ENCODE peak calls at places on chromosomes 4 and X, in eight cellular contexts. Z, B, H, J, S, F, V and X are unnamed samples.

GRCh38 chr4:82415922-82416365 is 14.3 kb downstream of the HNRNPDL start:
- DNase-seq in J (no peak), S (no peak), V (no peak), Z (no peak), H (no peak), F (no peak), B (no peak), X (no peak)

GRCh38 chrX:49850028-49850427 is 20.9 kb downstream of the PAGE4 start:
- DNase-seq in S (no peak), B (peak), H (no peak), J (no peak), V (no peak), F (no peak), Z (no peak), X (no peak)

GRCh38 chr4:140635606-140636005 is 66.8 kb upstream of the UCP1 start:
- DNase-seq in H (no peak), V (peak), J (peak), Z (peak), S (peak), F (peak), B (no peak), X (peak)

GRCh38 chrX:19514791-19515614 is at the start of gene MAP3K15:
- DNase-seq in J (peak), S (peak), V (peak), Z (no peak), B (peak), F (no peak), H (peak), X (peak)

GRCh38 chr4:65367306-65367705 is 303.0 kb downstream of the EPHA5 start:
- DNase-seq in Z (no peak), F (peak), S (no peak), V (peak), H (no peak), J (no peak), B (peak), X (no peak)

GRCh38 chr4:142683997-142684396 is 162.1 kb downstream of the INPP4B start:
- DNase-seq in H (no peak), J (no peak), Z (no peak), B (no peak), V (peak), F (no peak), S (no peak), X (no peak)

GRCh38 chrX:63913719-63914118 is 128.7 kb upstream of the ARHGEF9 start:
- DNase-seq in H (no peak), Z (no peak), S (no peak), V (no peak), F (no peak), J (no peak), B (no peak), X (no peak)

GRCh38 chr4:78168029-78168428 is 110.9 kb downstream of the FRAS1 start:
- DNase-seq in J (no peak), B (no peak), S (peak), Z (no peak), H (no peak), F (no peak), V (no peak), X (no peak)

GRCh38 chr4:68905598-68906237 is 45.9 kb downstream of the UGT2A3 start:
- DNase-seq in B (no peak), Z (no peak), H (no peak), V (peak), J (no peak), F (peak), S (no peak), X (peak)

GRCh38 chrX:82666355-82666754 is 841.7 kb upstream of the POU3F4 start:
- DNase-seq in Z (no peak), F (peak), J (no peak), V (no peak), B (no peak), H (no peak), S (no peak), X (no peak)

GRCh38 chrX:107878106-107878505 is 52.4 kb downstream of the MID2 start:
- DNase-seq in J (no peak), Z (no peak), F (no peak), S (no peak), B (no peak), H (no peak), V (no peak), X (no peak)

GRCh38 chrX:40778861-40779575 is 43.7 kb upstream of the MED14 start:
- DNase-seq in V (peak), Z (no peak), B (no peak), F (peak), H (no peak), S (no peak), J (no peak), X (no peak)

GRCh38 chrX:1554469-1555210 is 17.7 kb upstream of the P2RY8 start:
- DNase-seq in Z (no peak), F (no peak), S (no peak), V (no peak), H (no peak), J (no peak), B (no peak), X (no peak)

GRCh38 chr4:168739851-168740250 is 243.0 kb downstream of the PALLD start:
- DNase-seq in S (no peak), V (no peak), Z (no peak), F (no peak), J (no peak), B (no peak), H (no peak), X (no peak)

GRCh38 chrX:130485870-130486269 is 84.1 kb downstream of the RBMX2 start:
- DNase-seq in Z (no peak), S (no peak), B (no peak), J (no peak), H (no peak), F (no peak), V (no peak), X (no peak)

GRCh38 chr4:65482410-65482809 is 187.9 kb downstream of the EPHA5 start:
- DNase-seq in Z (no peak), F (peak), B (no peak), S (no peak), J (no peak), V (peak), H (no peak), X (peak)

GRCh38 chr4:105145913-105146285 is 777 bp upstream of the TET2 start:
- DNase-seq in V (no peak), J (peak), B (no peak), F (peak), H (peak), S (no peak), Z (no peak), X (peak)

GRCh38 chr4:105147226-105148151 is 813 bp downstream of the TET2 start:
- DNase-seq in Z (peak), S (peak), V (peak), J (peak), F (peak), B (peak), H (peak), X (peak)

GRCh38 chr4:105149771-105150170 is 3.1 kb downstream of the TET2 start:
- DNase-seq in V (no peak), H (no peak), Z (no peak), J (no peak), F (no peak), S (no peak), B (no peak), X (no peak)

GRCh38 chr4:105145059-105145912 is 1.4 kb upstream of the TET2 start:
- DNase-seq in J (no peak), V (no peak), B (no peak), S (no peak), F (peak), Z (no peak), H (peak), X (no peak)

GRCh38 chr4:105146286-105147219 is at the start of gene TET2:
- DNase-seq in Z (peak), H (peak), B (peak), V (peak), J (peak), F (peak), S (peak), X (peak)
- TF ChIP-seq CTCF in Z (peak), H (no peak), B (no peak), V (no peak), J (no peak), F (no peak), S (peak), X (no peak)

DNA sequence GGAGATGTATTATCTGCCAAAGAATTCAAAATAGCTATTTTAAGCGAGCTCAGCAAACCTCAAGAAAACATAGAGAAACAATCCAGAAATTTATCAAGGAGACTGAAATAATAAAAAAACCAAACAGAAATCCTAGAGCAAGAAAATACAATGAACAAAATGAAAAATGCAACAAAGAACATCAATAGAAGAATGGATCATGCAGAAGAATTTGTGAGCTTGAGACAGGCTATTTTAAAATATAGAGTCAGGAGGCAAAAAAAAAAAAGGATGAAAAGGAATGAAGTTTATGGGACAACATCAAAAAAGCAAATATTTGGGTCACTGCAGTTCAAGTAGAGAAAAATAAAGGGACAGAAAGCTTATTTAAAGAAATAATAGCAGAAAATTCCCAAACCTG is 29.1 kb downstream of the CENPE start:
- DNase-seq in S (no peak), H (no peak), V (no peak), Z (peak), B (no peak), F (no peak), J (no peak), X (no peak)
- TF ChIP-seq CTCF in S (no peak), H (no peak), V (no peak), Z (no peak), B (no peak), F (no peak), J (no peak), X (no peak)

DNA sequence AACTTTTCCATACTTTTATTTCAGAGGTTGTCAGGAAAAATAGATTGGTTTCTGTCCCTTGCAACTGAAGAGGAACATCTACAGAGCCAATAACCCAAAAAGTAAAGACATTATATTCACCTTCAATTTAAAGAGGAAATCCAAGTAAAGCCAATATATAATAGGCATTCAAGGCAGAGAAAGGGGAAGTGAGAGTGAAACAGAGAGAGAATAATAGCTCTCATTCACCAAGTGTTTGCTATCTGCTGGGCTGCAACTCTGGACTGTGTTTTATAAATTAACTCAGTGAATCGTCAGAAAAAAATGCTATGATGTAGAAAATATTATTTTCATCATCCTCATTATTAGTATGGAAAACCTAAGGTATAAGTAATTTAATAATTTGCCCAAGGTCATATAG is 448.5 kb downstream of the TRAM1L1 start:
- DNase-seq in H (peak), V (no peak), F (no peak), B (peak), Z (no peak), J (no peak), S (no peak), X (no peak)
- TF ChIP-seq CTCF in H (no peak), V (no peak), F (no peak), B (no peak), Z (no peak), J (no peak), S (no peak), X (no peak)

GRCh38 chr4:56435748-56436442 is at the start of gene PAICS:
- DNase-seq in H (peak), Z (peak), F (peak), V (peak), B (peak), S (peak), J (peak), X (peak)

GRCh38 chr4:56433280-56433679 is 2.1 kb downstream of the PPAT start:
- DNase-seq in F (no peak), Z (no peak), B (no peak), J (no peak), S (no peak), V (no peak), H (no peak), X (no peak)

GRCh38 chr4:56430203-56430602 is 5.2 kb downstream of the PPAT start:
- DNase-seq in S (no peak), J (no peak), Z (no peak), V (no peak), B (no peak), F (no peak), H (no peak), X (no peak)

GRCh38 chr4:56434599-56435000 is 815 bp downstream of the PPAT start:
- DNase-seq in V (no peak), S (no peak), B (peak), F (peak), J (no peak), H (no peak), Z (peak), X (no peak)

DNA sequence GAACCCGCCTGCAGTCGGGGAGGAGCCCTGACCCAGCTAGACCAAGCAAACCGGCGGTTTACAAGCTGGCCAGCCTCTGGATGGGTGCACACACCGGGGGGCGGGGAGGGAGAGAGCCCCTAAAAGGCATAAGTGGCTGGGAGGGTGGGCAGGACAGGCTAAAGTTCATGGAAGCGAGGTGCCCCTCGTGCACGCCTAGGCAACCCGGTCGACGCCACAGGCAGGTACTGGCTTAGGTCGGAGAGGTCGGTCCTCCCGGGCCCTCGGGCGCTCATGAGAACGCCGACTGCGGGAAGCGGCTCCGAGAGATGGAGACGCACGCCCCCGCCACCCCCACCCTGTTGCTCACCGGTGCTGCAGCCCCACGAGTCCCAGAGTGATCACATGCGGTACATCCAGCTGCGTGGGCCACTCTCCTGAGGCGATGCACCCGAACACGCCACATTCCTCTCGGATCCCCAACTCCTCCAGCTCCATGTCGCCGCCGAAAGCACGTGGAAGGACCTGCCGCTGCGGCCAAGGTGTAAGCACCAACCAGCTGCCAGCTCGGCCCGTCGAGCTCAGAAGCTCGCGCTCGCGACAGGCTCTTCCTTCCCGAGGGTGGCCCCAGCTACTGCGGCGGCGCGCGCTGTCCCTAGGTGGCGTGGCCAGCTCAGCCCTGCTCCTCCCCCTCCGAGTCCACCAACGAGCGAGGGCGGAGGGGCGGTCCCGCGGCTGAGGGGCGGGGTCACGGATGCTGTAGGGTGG is at the start of gene PPAT:
- DNase-seq in Z (peak), J (peak), V (peak), F (peak), H (peak), B (peak), S (peak), X (peak)
- TF ChIP-seq CTCF in Z (peak), J (peak), V (no peak), F (peak), H (no peak), B (no peak), S (peak), X (no peak)

GRCh38 chr4:167622481-167623240 is 388.4 kb upstream of the SPOCK3 start:
- DNase-seq in B (peak), H (peak), Z (peak), V (peak), S (peak), J (peak), F (peak), X (peak)
- TF ChIP-seq CTCF in B (peak), H (peak), Z (peak), V (peak), S (peak), J (peak), F (peak), X (peak)

GRCh38 chrX:56219702-56220101 is 12.5 kb upstream of the KLF8 start:
- DNase-seq in H (no peak), F (no peak), Z (no peak), V (peak), S (peak), B (peak), J (no peak), X (no peak)
- TF ChIP-seq CTCF in H (no peak), F (no peak), Z (no peak), V (peak), S (peak), B (no peak), J (peak), X (no peak)

GRCh38 chr4:119615068-119615744 is 13.4 kb downstream of the PDE5A start:
- DNase-seq in Z (no peak), B (no peak), V (no peak), H (no peak), S (no peak), F (no peak), J (no peak), X (no peak)
- TF ChIP-seq CTCF in Z (no peak), B (no peak), V (no peak), H (no peak), S (no peak), F (no peak), J (no peak), X (no peak)

GRCh38 chr4:6162885-6163284 is 37.5 kb downstream of the JAKMIP1 start:
- DNase-seq in F (no peak), Z (no peak), B (no peak), S (no peak), J (no peak), H (no peak), V (no peak), X (no peak)
- TF ChIP-seq CTCF in F (no peak), Z (no peak), B (no peak), S (no peak), J (no peak), H (no peak), V (no peak), X (no peak)

GRCh38 chr4:18021720-18022571 is at the start of gene LCORL:
- DNase-seq in F (peak), Z (peak), S (peak), V (peak), B (peak), J (peak), H (peak), X (peak)
- TF ChIP-seq CTCF in F (no peak), Z (peak), S (peak), V (no peak), B (peak), J (peak), H (no peak), X (no peak)

GRCh38 chr4:170849969-170850368 is 760.2 kb upstream of the AADAT start:
- DNase-seq in J (no peak), B (peak), F (no peak), S (no peak), H (peak), Z (no peak), V (no peak), X (no peak)

GRCh38 chr4:170854097-170854496 is 764.3 kb upstream of the AADAT start:
- DNase-seq in F (no peak), H (no peak), B (no peak), Z (no peak), J (no peak), S (no peak), V (no peak), X (no peak)

DNA sequence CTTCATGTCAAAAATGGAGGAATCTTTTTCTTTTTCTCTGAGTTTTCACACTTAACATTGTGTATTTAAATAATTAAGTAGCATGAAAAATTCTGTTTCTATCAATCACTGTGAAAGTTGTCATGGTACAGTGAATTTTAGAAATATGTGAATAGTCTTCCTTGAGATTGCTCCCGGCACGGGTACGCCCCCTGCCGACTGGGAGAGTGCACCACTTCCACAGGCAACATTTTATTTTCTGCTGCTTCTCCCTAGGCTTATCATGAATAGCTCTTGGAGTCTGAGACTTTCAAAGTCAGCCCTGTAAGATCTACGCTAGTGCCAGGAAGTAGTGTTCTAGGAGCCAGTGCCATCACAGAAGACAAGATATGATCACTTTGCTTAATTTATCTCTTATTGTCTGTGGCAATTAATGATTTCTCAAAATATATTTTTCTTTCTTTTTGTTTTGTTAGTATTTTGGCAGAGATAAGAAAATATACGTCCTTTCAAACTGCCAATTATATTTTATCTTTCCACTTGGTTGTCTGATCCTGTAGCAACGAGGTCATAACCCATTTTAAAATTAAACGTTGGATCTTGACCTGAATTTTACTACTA is 763.8 kb upstream of the AADAT start:
- DNase-seq in H (peak), J (peak), B (peak), Z (no peak), V (peak), S (peak), F (peak), X (peak)
- TF ChIP-seq CTCF in H (peak), J (peak), B (peak), Z (peak), V (peak), S (peak), F (peak), X (peak)